ENCODE peak calls at places on chromosomes 13 and 19, in five cellular contexts. One of them, this sample, is unnamed.

GRCh38 chr19:16274466-16274865 is 50.2 kb upstream of the KLF2 start:
- DNase-seq in testis: peak; percentile 56
- DNase-seq in K562: no peak
- DNase-seq in transverse colon: no peak
- DNase-seq in HAP-1: no peak
- DNase-seq in this sample: peak; percentile 60

GRCh38 chr13:30730526-30730925 is 4.8 kb upstream of the ALOX5AP start:
- DNase-seq in testis: no peak
- DNase-seq in K562: no peak
- DNase-seq in transverse colon: no peak
- DNase-seq in HAP-1: no peak
- DNase-seq in this sample: no peak

GRCh38 chr19:48479686-48480085 is 10.5 kb downstream of the CYTH2 start:
- DNase-seq in testis: no peak
- DNase-seq in K562: no peak
- DNase-seq in transverse colon: no peak
- DNase-seq in HAP-1: no peak
- DNase-seq in this sample: no peak

GRCh38 chr19:15252398-15253018 is 20.3 kb upstream of the EPHX3 start:
- DNase-seq in testis: no peak
- DNase-seq in K562: no peak
- DNase-seq in transverse colon: no peak
- DNase-seq in HAP-1: no peak
- DNase-seq in this sample: no peak

GRCh38 chr13:107907065-107907464 is 308.3 kb downstream of the LIG4 start:
- DNase-seq in testis: no peak
- DNase-seq in K562: no peak
- DNase-seq in transverse colon: no peak
- DNase-seq in HAP-1: no peak
- DNase-seq in this sample: no peak

GRCh38 chr13:107202371-107203023 is 634.6 kb upstream of the ARGLU1 start:
- DNase-seq in testis: no peak
- DNase-seq in K562: no peak
- DNase-seq in transverse colon: no peak
- DNase-seq in HAP-1: no peak
- DNase-seq in this sample: peak; percentile 95

GRCh38 chr13:32010137-32010536 is 21.4 kb upstream of the FRY start:
- DNase-seq in testis: peak; percentile 20
- DNase-seq in K562: no peak
- DNase-seq in transverse colon: no peak
- DNase-seq in HAP-1: no peak
- DNase-seq in this sample: no peak

GRCh38 chr19:29550896-29551295 is 25.1 kb downstream of the VSTM2B start:
- DNase-seq in testis: no peak
- DNase-seq in K562: no peak
- DNase-seq in transverse colon: no peak
- DNase-seq in HAP-1: no peak
- DNase-seq in this sample: no peak

GRCh38 chr13:51945149-51945548 is 66.1 kb downstream of the ATP7B start:
- DNase-seq in testis: no peak
- DNase-seq in K562: no peak
- DNase-seq in transverse colon: no peak
- DNase-seq in HAP-1: no peak
- DNase-seq in this sample: no peak

GRCh38 chr13:24718192-24718965 is 38.2 kb downstream of the ATP12A start:
- DNase-seq in testis: no peak
- DNase-seq in K562: no peak
- DNase-seq in transverse colon: no peak
- DNase-seq in HAP-1: no peak
- DNase-seq in this sample: no peak

GRCh38 chr13:98014766-98015165 is 61.3 kb downstream of the IPO5 start:
- DNase-seq in testis: no peak
- DNase-seq in K562: no peak
- DNase-seq in transverse colon: no peak
- DNase-seq in HAP-1: no peak
- DNase-seq in this sample: peak; percentile 84

GRCh38 chr19:35135389-35135909 is 590 bp upstream of the LGI4 start:
- DNase-seq in testis: peak; percentile 81
- DNase-seq in K562: peak; percentile 86
- DNase-seq in transverse colon: peak; percentile 88
- DNase-seq in HAP-1: peak; percentile 76
- DNase-seq in this sample: peak; percentile 76

GRCh38 chr19:53101518-53101917 is 1.7 kb downstream of the ZNF160 start:
- DNase-seq in testis: no peak
- DNase-seq in K562: peak; percentile 51
- DNase-seq in transverse colon: no peak
- DNase-seq in HAP-1: no peak
- DNase-seq in this sample: peak; percentile 6

GRCh38 chr13:111204438-111205177 is 89.5 kb downstream of the ARHGEF7 start:
- DNase-seq in testis: no peak
- DNase-seq in K562: peak; percentile 19
- DNase-seq in transverse colon: no peak
- DNase-seq in HAP-1: no peak
- DNase-seq in this sample: no peak

DNA sequence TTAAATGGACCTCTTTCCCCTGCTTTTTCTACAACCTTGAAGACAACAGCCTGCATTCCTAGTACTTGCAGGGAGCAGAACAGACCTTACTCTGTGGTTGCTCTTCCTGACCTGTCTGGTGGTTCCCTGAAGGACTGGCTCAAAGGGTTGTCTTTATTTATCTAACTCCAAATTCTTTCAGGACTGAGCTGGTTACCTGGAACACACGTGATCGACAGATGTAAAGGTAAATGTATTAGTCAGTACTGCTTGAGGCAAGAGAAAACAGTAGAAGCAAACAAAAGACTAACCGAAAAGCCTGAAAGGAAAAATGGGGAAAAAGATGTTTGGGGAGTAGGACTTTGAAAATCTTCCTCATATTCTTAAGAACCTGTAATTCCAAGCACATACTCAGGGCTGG is 17.9 kb downstream of the ZNF558 start:
- DNase-seq in testis: no peak
- DNase-seq in K562: no peak
- DNase-seq in transverse colon: no peak
- DNase-seq in HAP-1: no peak
- DNase-seq in this sample: no peak
- H3K9me3 ChIP-seq in testis: no peaks in the 10 kb centered on the region
- H3K9me3 ChIP-seq in K562: peaks cover 35% of the 10 kb centered on the region
- H3K9me3 ChIP-seq in transverse colon: peaks cover 85% of the 10 kb centered on the region
- H3K9me3 ChIP-seq in HAP-1: peaks cover 40% of the 10 kb centered on the region
- H3K9me3 ChIP-seq in this sample: peaks cover 3% of the 10 kb centered on the region

GRCh38 chr13:41213316-41213715 is 18.9 kb upstream of the KBTBD7 start:
- DNase-seq in testis: no peak
- DNase-seq in K562: no peak
- DNase-seq in transverse colon: no peak
- DNase-seq in HAP-1: no peak
- DNase-seq in this sample: no peak
- H3K9me3 ChIP-seq in testis: no peaks in the 10 kb centered on the region
- H3K9me3 ChIP-seq in K562: no peaks in the 10 kb centered on the region
- H3K9me3 ChIP-seq in transverse colon: peaks cover 8% of the 10 kb centered on the region
- H3K9me3 ChIP-seq in HAP-1: peaks cover 2% of the 10 kb centered on the region
- H3K9me3 ChIP-seq in this sample: no peaks in the 10 kb centered on the region

DNA sequence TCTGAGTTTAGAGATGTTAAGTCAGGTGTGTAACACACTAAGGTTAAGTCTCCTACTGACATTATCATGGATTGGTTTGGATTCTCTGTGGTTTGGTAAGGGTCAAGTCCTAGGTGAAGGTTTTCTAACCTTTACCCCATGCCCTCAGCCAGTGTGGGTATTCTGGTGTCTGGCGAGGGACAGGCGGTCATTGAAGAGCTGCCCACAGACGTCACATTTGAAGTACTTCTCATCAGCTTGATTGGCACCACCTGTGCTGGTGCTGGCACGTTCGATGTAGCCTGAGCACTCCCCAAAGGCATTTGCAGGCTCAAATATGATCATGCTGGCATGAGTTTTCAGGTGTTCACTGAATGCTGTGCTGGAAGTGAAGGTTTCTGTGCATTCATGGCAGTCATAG is 27.0 kb downstream of the PEG3 start:
- DNase-seq in testis: no peak
- DNase-seq in K562: no peak
- DNase-seq in transverse colon: no peak
- DNase-seq in HAP-1: no peak
- DNase-seq in this sample: no peak
- H3K9me3 ChIP-seq in testis: no peaks in the 10 kb centered on the region
- H3K9me3 ChIP-seq in K562: peaks cover under 1% of the 10 kb centered on the region
- H3K9me3 ChIP-seq in transverse colon: peaks cover 3% of the 10 kb centered on the region
- H3K9me3 ChIP-seq in HAP-1: no peaks in the 10 kb centered on the region
- H3K9me3 ChIP-seq in this sample: no peaks in the 10 kb centered on the region

DNA sequence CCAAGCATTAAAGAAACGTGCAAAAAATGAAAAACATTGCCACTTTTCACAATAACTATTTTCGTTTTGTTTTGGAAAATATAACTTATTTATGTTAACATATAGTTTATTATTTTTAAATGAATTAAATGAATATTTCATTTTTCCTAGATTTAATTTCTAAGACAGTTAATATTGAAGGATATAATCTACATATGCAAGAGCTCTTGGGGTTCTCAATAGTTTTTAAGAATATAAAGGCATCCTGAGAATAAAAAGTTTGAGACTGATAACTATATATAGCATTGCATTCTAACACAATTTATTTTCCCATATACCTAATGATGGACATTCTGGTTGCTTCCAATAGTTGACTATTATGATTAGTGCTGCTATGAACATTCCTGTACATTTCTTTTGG is 19.9 kb downstream of the ZNF461 start:
- DNase-seq in testis: no peak
- DNase-seq in K562: no peak
- DNase-seq in transverse colon: no peak
- DNase-seq in HAP-1: no peak
- DNase-seq in this sample: no peak
- H3K9me3 ChIP-seq in testis: no peaks in the 10 kb centered on the region
- H3K9me3 ChIP-seq in K562: no peaks in the 10 kb centered on the region
- H3K9me3 ChIP-seq in transverse colon: peaks cover 96% of the 10 kb centered on the region
- H3K9me3 ChIP-seq in HAP-1: peaks cover 7% of the 10 kb centered on the region
- H3K9me3 ChIP-seq in this sample: peaks cover 9% of the 10 kb centered on the region